ENCODE peak calls at places on chromosome 9, in five cellular contexts. U is astrocyte of the cerebellum, H is adrenal gland, S is astrocyte of the spinal cord, O is PC-3. Z is an unnamed sample.

GRCh38 chr9:8558176-8558575 is 758.6 kb upstream of the DMAC1 start:
- DNase-seq in U (peak), H (no peak), S (peak), O (peak), Z (no peak)

GRCh38 chr9:6938447-6938846 is 180.7 kb downstream of the KDM4C start:
- DNase-seq in U (peak), H (no peak), S (peak), O (peak), Z (peak)

GRCh38 chr9:5839572-5839902 is 6.6 kb upstream of the ERMP1 start:
- DNase-seq in U (no peak), H (no peak), S (no peak), O (no peak), Z (no peak)

GRCh38 chr9:89461302-89461701 is 36.6 kb downstream of the SEMA4D start:
- DNase-seq in U (peak), H (peak), S (peak), O (peak), Z (peak)

GRCh38 chr9:89410709-89411111 is 87.2 kb downstream of the SEMA4D start:
- DNase-seq in U (no peak), H (no peak), S (no peak), O (peak), Z (no peak)

GRCh38 chr9:112239284-112239683 is 64.2 kb upstream of the SUSD1 start:
- DNase-seq in U (no peak), H (no peak), S (no peak), O (no peak), Z (no peak)

GRCh38 chr9:8832956-8833355 is 1033.4 kb upstream of the DMAC1 start:
- DNase-seq in U (no peak), H (no peak), S (no peak), O (no peak), Z (no peak)

GRCh38 chr9:124489222-124489621 is 18.0 kb downstream of the NR5A1 start:
- DNase-seq in U (no peak), H (no peak), S (no peak), O (no peak), Z (peak)

GRCh38 chr9:127867356-127868277 is 9.9 kb downstream of the AK1 start:
- DNase-seq in U (no peak), H (no peak), S (no peak), O (no peak), Z (no peak)

GRCh38 chr9:113436753-113437515 is 26.4 kb downstream of the C9orf43 start:
- DNase-seq in U (peak), H (no peak), S (peak), O (no peak), Z (no peak)

GRCh38 chr9:121736147-121736721 is 84.8 kb downstream of the DAB2IP start:
- DNase-seq in U (no peak), H (peak), S (peak), O (no peak), Z (no peak)

GRCh38 chr9:82106536-82106935 is 118.0 kb downstream of the SPATA31D1 start:
- DNase-seq in U (no peak), H (no peak), S (no peak), O (no peak), Z (no peak)

GRCh38 chr9:112582371-112582770 is 95.7 kb downstream of the KIAA1958 start:
- DNase-seq in U (no peak), H (no peak), S (no peak), O (no peak), Z (no peak)

GRCh38 chr9:14437336-14438231 is 123.6 kb upstream of the NFIB start:
- DNase-seq in U (no peak), H (peak), S (no peak), O (no peak), Z (no peak)

GRCh38 chr9:96376926-96377874 is 6.3 kb downstream of the SLC35D2 start:
- DNase-seq in U (peak), H (no peak), S (peak), O (peak), Z (no peak)

GRCh38 chr9:127340721-127341120 is 56.2 kb upstream of the SLC2A8 start:
- DNase-seq in U (no peak), H (no peak), S (no peak), O (no peak), Z (no peak)

GRCh38 chr9:135606885-135607259 is 32.5 kb downstream of the GLT6D1 start:
- DNase-seq in U (no peak), H (no peak), S (no peak), O (no peak), Z (no peak)

GRCh38 chr9:136395345-136396218 is 4.4 kb downstream of the SNAPC4 start:
- DNase-seq in U (no peak), H (no peak), S (no peak), O (no peak), Z (no peak)

DNA sequence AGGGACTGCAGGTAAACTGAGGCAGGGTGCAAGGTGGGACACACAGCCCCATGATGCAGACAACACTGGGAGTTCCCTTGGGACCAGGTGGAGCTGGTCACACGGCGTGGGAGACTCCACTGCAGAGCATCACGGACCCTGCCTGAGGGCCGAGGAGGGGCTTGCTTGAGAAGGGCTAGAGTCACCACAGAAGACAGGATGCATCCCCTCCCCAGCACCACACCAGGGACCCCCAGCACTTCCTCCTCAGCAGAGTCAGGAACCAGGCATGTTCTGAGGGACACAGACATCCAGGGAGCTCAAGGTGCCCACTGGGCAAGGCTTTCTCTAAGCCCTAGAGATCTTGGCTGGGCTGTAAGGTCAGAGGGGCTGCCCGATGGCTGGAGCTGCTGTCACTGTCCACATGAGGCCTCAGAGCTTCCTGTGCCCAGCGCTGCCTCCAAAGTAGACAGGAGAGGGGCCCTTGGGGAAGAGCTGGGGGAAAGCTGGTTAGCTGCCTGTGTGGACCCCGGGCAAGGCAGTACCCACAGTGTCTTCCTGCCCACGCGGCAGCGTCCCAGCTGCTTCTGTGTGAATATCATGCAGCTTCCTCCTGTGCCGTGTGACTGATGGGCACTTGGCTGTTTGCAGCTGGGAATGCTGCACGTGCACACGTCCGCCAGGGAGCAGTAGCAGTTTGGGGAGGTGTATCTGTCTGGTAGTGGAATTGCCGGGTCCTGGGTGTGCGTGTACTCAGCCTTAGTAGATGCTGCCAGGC is 176.6 kb downstream of the CACNA1B start:
- DNase-seq in U (no peak), H (no peak), S (no peak), O (no peak), Z (no peak)
- TF ChIP-seq CTCF in U (no peak), H (no peak), S (no peak), O (no peak), Z (no peak)

DNA sequence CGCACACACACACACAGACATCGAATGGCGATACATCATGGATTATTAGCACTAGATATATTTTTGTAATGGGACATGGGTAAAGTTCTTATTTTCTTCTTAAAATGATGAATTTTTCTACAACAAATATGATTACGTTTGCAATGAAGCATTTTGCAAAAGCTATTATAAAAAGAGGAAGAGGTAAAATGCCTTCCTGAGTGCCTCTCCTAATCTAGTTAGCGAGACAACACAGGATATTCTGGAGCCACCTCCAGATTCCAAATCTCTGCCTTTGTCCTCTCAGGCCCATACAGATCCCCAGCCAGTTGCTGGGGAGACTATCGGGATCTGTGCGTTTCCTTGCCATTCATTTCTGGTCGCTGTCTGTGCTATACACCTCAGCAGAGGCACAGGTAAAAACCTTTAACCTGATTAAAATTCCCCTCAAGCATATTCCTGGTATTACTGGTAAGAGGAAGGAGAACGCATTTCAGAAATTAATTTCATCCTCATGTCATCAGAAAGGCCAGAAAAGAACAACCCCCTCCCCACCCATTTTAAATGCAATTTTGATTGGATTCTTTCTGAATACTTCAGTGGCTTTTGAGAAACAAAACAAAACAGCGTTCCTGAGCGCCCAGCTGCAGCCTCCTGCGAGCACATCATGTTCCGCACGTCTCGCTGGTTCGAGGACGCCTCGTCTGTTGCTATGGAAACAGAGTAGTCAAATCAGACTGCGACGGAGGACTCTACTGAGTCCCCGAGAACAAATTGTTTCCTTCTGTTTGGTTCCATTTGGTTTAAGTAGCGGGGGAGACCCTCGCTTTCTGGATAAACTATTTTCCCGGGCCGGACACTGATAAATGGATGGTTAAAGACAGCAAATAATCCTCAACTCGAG is 69.3 kb downstream of the SLC28A3 start:
- DNase-seq in U (no peak), H (peak), S (peak), O (no peak), Z (peak)
- H3K4me3 ChIP-seq in U (peak), H (no peak), S (peak), O (no peak), Z (peak)

GRCh38 chr9:4048441-4048840 is 251.4 kb downstream of the GLIS3 start:
- DNase-seq in U (peak), H (no peak), S (peak), O (peak), Z (no peak)
- TF ChIP-seq CTCF in U (peak), H (peak), S (peak), O (peak), Z (peak)

GRCh38 chr9:97851450-97851883 is 1.6 kb upstream of the FOXE1 start:
- DNase-seq in U (no peak), H (no peak), S (no peak), O (no peak), Z (no peak)
- H3K4me3 ChIP-seq in U (no peak), H (no peak), S (no peak), O (no peak), Z (peak)

GRCh38 chr9:93593144-93593655 is 16.8 kb downstream of the PHF2 start:
- DNase-seq in U (no peak), H (peak), S (no peak), O (no peak), Z (no peak)
- TF ChIP-seq CTCF in U (no peak), H (no peak), S (no peak), O (no peak), Z (no peak)

GRCh38 chr9:70868044-70868443 is 253.4 kb downstream of the TRPM3 start:
- DNase-seq in U (no peak), H (no peak), S (no peak), O (no peak), Z (no peak)

GRCh38 chr9:70868661-70869652 is 252.5 kb downstream of the TRPM3 start:
- DNase-seq in U (no peak), H (peak), S (no peak), O (no peak), Z (no peak)

GRCh38 chr9:70861797-70862196 is 259.6 kb downstream of the TRPM3 start:
- DNase-seq in U (no peak), H (no peak), S (no peak), O (no peak), Z (no peak)

GRCh38 chr9:70861376-70861775 is 260.0 kb downstream of the TRPM3 start:
- DNase-seq in U (no peak), H (no peak), S (no peak), O (no peak), Z (no peak)

GRCh38 chr9:70865471-70865870 is 255.9 kb downstream of the TRPM3 start:
- DNase-seq in U (no peak), H (no peak), S (no peak), O (no peak), Z (no peak)
- H3K4me3 ChIP-seq in U (no peak), H (no peak), S (no peak), O (no peak), Z (no peak)